ENCODE peak calls at places on chromosomes 12 and 14, in five cellular contexts. H is omental fat pad; S is stomach; I is stimulated activated CD4-positive, alpha-beta T cell treated with anti-CD3 and anti-CD28 coated beads, Interleukin-4, amount 100 ng/mL, for 48 hours; C is GDM1. Z is an unnamed sample.

GRCh38 chr14:96705422-96706092 is 91.6 kb upstream of the VRK1 start:
- DNase-seq in H (no peak), S (no peak), C (no peak), I (no peak), Z (no peak)

GRCh38 chr14:90732723-90733122 is 83.5 kb downstream of the TTC7B start:
- DNase-seq in I (no peak), C (no peak), S (no peak), H (no peak), Z (no peak)

GRCh38 chr12:124653169-124653931 is 85.9 kb upstream of the NCOR2 start:
- DNase-seq in H (no peak), I (no peak), C (no peak), S (no peak), Z (no peak)

GRCh38 chr14:51457858-51458562 is 193.7 kb upstream of the FRMD6 start:
- DNase-seq in C (no peak), H (no peak), S (no peak), I (no peak), Z (no peak)

GRCh38 chr12:109624467-109624866 is 50.9 kb downstream of the MVK start:
- DNase-seq in H (no peak), S (no peak), C (no peak), I (no peak), Z (no peak)

GRCh38 chr12:29455087-29455486 is 42.4 kb downstream of the OVCH1 start:
- DNase-seq in S (no peak), I (no peak), C (no peak), H (no peak), Z (no peak)

GRCh38 chr14:81164167-81164774 is 56.5 kb downstream of the GTF2A1 start:
- DNase-seq in C (peak), I (peak), H (no peak), S (peak), Z (peak)

GRCh38 chr12:104852102-104852501 is 106.0 kb downstream of the SLC41A2 start:
- DNase-seq in S (no peak), H (no peak), C (no peak), I (no peak), Z (no peak)

GRCh38 chr12:120199595-120200306 is 1.2 kb downstream of the RPLP0 start:
- DNase-seq in S (no peak), I (peak), H (no peak), C (no peak), Z (no peak)

GRCh38 chr14:98651042-98651441 is 621.0 kb downstream of the BCL11B start:
- DNase-seq in H (no peak), S (no peak), C (no peak), I (no peak), Z (no peak)

GRCh38 chr14:34449819-34450541 is 12.1 kb downstream of the SPTSSA start:
- DNase-seq in C (no peak), H (no peak), I (no peak), S (no peak), Z (no peak)

GRCh38 chr12:26846419-26846818 is 13.4 kb upstream of the ITPR2 start:
- DNase-seq in I (no peak), H (no peak), C (no peak), S (no peak), Z (no peak)

GRCh38 chr12:127176804-127177203 is 1090.2 kb upstream of the TMEM132C start:
- DNase-seq in C (no peak), S (no peak), H (no peak), I (no peak), Z (no peak)

GRCh38 chr14:64758025-64758521 is 53.8 kb downstream of the PLEKHG3 start:
- DNase-seq in H (no peak), C (no peak), I (no peak), S (no peak), Z (no peak)

GRCh38 chr12:2243275-2243674 is 190.5 kb downstream of the CACNA1C start:
- DNase-seq in I (no peak), H (no peak), C (no peak), S (no peak), Z (no peak)

GRCh38 chr14:95346820-95347219 is 27.1 kb upstream of the CLMN start:
- DNase-seq in I (no peak), S (no peak), C (no peak), H (no peak), Z (no peak)

GRCh38 chr12:105935106-105935505 is 203.6 kb downstream of the NUAK1 start:
- DNase-seq in I (no peak), S (no peak), H (no peak), C (no peak), Z (no peak)